ENCODE peak calls at places on chromosomes 6 and 20, in four cellular contexts. B, X, Y and S are unnamed samples.

GRCh38 chr20:59628171-59628570 is 23.8 kb downstream of the PHACTR3 start:
- DNase-seq in X (no peak), Y (no peak), B (no peak), S (no peak)

GRCh38 chr6:132275253-132275970 is 125.9 kb downstream of the MOXD1 start:
- DNase-seq in Y (no peak), B (no peak), X (no peak), S (no peak)

GRCh38 chr6:77466055-77467028 is 3.1 kb upstream of the HTR1B start:
- DNase-seq in B (peak; percentile 82), Y (peak; percentile 0), X (peak; percentile 80), S (no peak)

GRCh38 chr20:34452281-34452982 is 63.8 kb upstream of the DYNLRB1 start:
- DNase-seq in Y (no peak), B (no peak), X (no peak), S (no peak)

GRCh38 chr20:18808712-18809111 is 4.9 kb upstream of the SCP2D1 start:
- DNase-seq in X (no peak), B (no peak), Y (no peak), S (no peak)

GRCh38 chr6:45566882-45567281 is 189.1 kb upstream of the SUPT3H start:
- DNase-seq in B (peak; percentile 51), Y (no peak), X (no peak), S (no peak)

GRCh38 chr6:75563032-75563431 is 38.6 kb upstream of the SENP6 start:
- DNase-seq in X (no peak), B (peak; percentile 55), Y (peak; percentile 2), S (peak; percentile 7)

GRCh38 chr20:41649489-41649888 is 31.3 kb upstream of the CHD6 start:
- DNase-seq in Y (no peak), B (no peak), X (no peak), S (no peak)

GRCh38 chr6:94272327-94272726 is 853.0 kb upstream of the EPHA7 start:
- DNase-seq in Y (no peak), B (no peak), X (no peak), S (no peak)

GRCh38 chr6:166194885-166195860 is 27.5 kb upstream of the TBXT start:
- DNase-seq in B (no peak), X (no peak), Y (no peak), S (no peak)

GRCh38 chr20:57329608-57330221 is at the start of gene SPO11:
- DNase-seq in B (no peak), Y (no peak), X (no peak), S (no peak)

GRCh38 chr20:49894073-49894470 is 21.3 kb downstream of the SPATA2 start:
- DNase-seq in Y (no peak), X (peak; percentile 47), B (no peak), S (no peak)

GRCh38 chr6:111173341-111173740 is 86.0 kb downstream of the SLC16A10 start:
- DNase-seq in Y (no peak), B (no peak), X (no peak), S (no peak)

GRCh38 chr20:62364911-62365736 is 2.0 kb downstream of the LAMA5 start:
- DNase-seq in B (no peak), X (peak; percentile 94), Y (no peak), S (no peak)

GRCh38 chr20:46317685-46318177 is 9.4 kb upstream of the CDH22 start:
- DNase-seq in Y (no peak), X (no peak), B (no peak), S (no peak)

GRCh38 chr6:170147832-170148708 is 142.8 kb downstream of the DLL1 start:
- DNase-seq in B (no peak), Y (peak; percentile 79), X (no peak), S (peak; percentile 47)

GRCh38 chr20:53984354-53984753 is 86.0 kb downstream of the BCAS1 start:
- DNase-seq in B (no peak), X (no peak), Y (no peak), S (no peak)

GRCh38 chr20:37145014-37145413 is 34.1 kb upstream of the RPN2 start:
- DNase-seq in Y (no peak), X (no peak), B (peak; percentile 12), S (no peak)

GRCh38 chr20:37315293-37316110 is 26.0 kb downstream of the MANBAL start:
- DNase-seq in X (peak; percentile 93), Y (no peak), B (peak; percentile 90), S (no peak)

GRCh38 chr6:30744054-30744805 is at the start of gene IER3:
- DNase-seq in Y (peak; percentile 57), B (peak; percentile 96), X (peak; percentile 91), S (peak; percentile 80)

GRCh38 chr6:28862077-28862476 is 61.7 kb downstream of the TRIM27 start:
- DNase-seq in X (no peak), B (no peak), Y (no peak), S (no peak)

GRCh38 chr6:157443066-157443800 is 62.2 kb downstream of the ZDHHC14 start:
- DNase-seq in Y (no peak), B (peak; percentile 73), X (no peak), S (no peak)

GRCh38 chr6:6825153-6825847 is 236.8 kb downstream of the LY86 start:
- DNase-seq in B (no peak), X (no peak), Y (no peak), S (no peak)

GRCh38 chr6:27667651-27668441 is 194.9 kb upstream of the ZNF184 start:
- DNase-seq in X (no peak), Y (no peak), B (no peak), S (no peak)
- H3K4me3 ChIP-seq in X (no peak overlapping the region), Y (no peak overlapping the region), B (peak overlapping the region; percentile 68), S (no peak overlapping the region)

DNA sequence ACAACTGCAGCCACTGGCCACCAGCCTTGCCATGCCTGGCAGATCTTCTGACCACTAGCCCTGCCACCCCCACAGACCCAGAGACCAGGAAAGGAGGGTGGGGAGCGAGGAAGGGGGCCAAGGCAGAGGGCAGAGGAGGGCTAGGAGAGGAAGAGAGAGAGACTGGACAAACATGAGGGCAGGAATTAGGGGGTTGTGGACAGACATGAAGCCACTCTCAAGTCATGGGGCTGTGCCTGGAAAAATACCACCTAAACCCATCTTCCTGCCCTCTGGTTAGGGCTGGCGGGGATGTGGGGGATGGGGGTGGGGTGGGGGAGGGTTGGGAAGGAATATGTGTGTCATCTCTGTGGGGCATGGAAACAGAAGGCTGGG is 1.4 kb upstream of the SLC29A1 start:
- DNase-seq in X (no peak), Y (no peak), B (no peak), S (no peak)
- H3K4me1 ChIP-seq in X (peaks cover 88% of the 10 kb centered on the region), Y (peaks cover 10% of the 10 kb centered on the region), B (peaks cover 30% of the 10 kb centered on the region), S (peaks cover 29% of the 10 kb centered on the region)

DNA sequence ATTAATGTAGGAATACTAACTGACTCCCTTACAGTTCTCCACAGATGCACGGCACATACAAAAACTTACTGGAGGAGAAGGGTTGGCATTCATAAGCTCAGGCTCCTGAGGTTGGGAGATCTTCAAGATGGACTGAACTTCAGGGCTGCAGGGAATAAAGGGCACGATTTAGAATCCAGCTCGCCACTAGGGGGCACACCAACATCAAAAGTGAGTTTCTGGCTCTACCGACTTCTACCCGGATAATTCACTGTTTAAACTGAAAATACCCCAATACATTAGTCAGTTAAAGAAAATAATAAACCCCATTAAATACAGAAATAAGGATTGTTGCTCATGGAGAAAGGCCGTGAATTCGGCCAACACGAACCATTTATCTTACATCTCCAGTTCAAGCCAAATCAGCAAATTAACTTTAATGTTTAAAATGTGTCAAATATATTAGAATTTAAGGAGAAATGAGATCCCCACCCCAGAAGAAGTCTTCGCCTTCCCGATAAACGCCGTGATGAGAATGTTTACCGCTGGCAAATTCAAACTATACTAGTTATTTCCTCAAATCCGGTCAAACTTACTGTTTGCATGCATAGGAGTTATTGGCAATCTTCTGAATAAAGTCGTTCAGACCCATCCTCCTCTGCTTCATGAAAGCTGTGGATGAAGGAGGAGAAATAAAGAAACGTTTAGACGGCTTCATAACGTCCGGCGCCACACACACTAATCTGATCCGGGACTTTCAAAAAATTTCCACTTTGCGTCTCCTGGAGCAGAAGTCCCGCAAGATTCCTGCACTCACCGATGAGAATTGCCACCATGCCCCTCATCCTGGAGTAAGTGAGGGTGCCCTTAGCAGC is 121.7 kb upstream of the SLC2A12 start:
- DNase-seq in B (peak; percentile 92), Y (peak; percentile 71), X (peak; percentile 88), S (peak; percentile 79)
- H3K4me3 ChIP-seq in B (peak overlapping the region; percentile 68), Y (peak overlapping the region; percentile 81), X (peak overlapping the region; percentile 90), S (peak overlapping the region; percentile 98)

GRCh38 chr6:37134622-37135191 is 35.2 kb upstream of the PIM1 start:
- DNase-seq in B (peak; percentile 93), X (peak; percentile 89), Y (peak; percentile 61), S (peak; percentile 75)
- H3K4me1 ChIP-seq in B (peaks cover 45% of the 10 kb centered on the region), X (peaks cover 34% of the 10 kb centered on the region), Y (peaks cover 21% of the 10 kb centered on the region), S (peaks cover 50% of the 10 kb centered on the region)

GRCh38 chr20:47348539-47349142 is 7.9 kb downstream of the ZMYND8 start:
- DNase-seq in B (no peak), X (no peak), Y (no peak), S (no peak)

GRCh38 chr20:47350181-47350550 is 6.3 kb downstream of the ZMYND8 start:
- DNase-seq in X (no peak), B (no peak), Y (peak; percentile 38), S (peak; percentile 60)

GRCh38 chr20:47349365-47350180 is 6.9 kb downstream of the ZMYND8 start:
- DNase-seq in X (no peak), B (no peak), Y (no peak), S (no peak)

GRCh38 chr20:47346172-47346571 is 10.3 kb downstream of the ZMYND8 start:
- DNase-seq in X (no peak), B (no peak), Y (no peak), S (no peak)

DNA sequence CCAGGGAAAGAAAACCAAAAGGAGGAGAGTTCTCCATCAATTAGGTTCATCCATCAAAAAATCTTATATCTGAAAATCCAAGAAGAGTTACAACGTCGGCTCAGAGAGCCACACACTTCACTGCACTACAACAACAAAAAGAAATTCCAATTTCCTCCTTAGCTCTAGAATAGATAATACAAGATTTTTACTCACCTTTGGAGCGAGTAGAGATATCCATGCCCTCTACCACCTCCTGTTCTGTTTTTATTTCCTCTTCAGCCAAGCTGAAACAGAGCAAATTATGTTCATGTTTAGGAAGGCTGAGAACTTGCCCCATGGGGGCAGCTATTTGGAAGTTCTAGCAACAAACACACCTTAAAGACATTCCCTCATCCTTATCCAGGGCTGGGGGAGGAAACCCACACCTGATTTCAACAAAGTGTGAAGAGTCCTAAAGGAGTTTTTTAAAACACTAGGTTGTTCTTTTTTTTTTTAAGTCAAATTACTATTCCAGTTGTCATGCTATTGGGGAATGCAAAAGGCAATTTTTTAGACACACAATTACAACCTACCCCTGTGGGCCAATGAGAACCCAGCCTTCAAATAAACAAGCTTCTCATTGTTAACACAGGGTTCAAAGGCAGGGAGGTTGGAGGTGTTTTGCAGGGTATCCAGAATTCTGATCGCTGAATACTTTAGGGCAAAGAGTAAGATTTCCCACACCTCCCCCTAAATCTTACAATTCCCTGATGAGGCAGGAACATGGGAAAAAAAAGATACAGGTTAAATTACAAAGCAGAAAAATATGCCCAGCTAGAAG is 8.6 kb downstream of the ZMYND8 start:
- DNase-seq in Y (no peak), X (no peak), B (no peak), S (no peak)
- H3K4me3 ChIP-seq in Y (no peak overlapping the region), X (no peak overlapping the region), B (no peak overlapping the region), S (no peak overlapping the region)

GRCh38 chr20:12925214-12925755 is 83.5 kb upstream of the SPTLC3 start:
- DNase-seq in Y (peak; percentile 43), X (no peak), B (peak; percentile 89), S (no peak)

GRCh38 chr20:12924126-12924525 is 84.6 kb upstream of the SPTLC3 start:
- DNase-seq in X (no peak), B (no peak), Y (no peak), S (no peak)

GRCh38 chr20:12928358-12928754 is 80.4 kb upstream of the SPTLC3 start:
- DNase-seq in Y (no peak), B (no peak), X (no peak), S (no peak)

GRCh38 chr20:12927489-12927888 is 81.3 kb upstream of the SPTLC3 start:
- DNase-seq in X (no peak), Y (no peak), B (peak; percentile 4), S (no peak)

GRCh38 chr20:12925863-12926547 is 82.8 kb upstream of the SPTLC3 start:
- DNase-seq in X (no peak), B (no peak), Y (no peak), S (no peak)
- H3K4me1 ChIP-seq in X (no peaks in the 10 kb centered on the region), B (peaks cover 51% of the 10 kb centered on the region), Y (no peaks in the 10 kb centered on the region), S (no peaks in the 10 kb centered on the region)